ENCODE peak calls at places on chromosomes 13 and 19, in six cellular contexts. One of them, this sample, is unnamed.

GRCh38 chr19:56868446-56868845 is 27.9 kb upstream of the PEG3 start:
- DNase-seq in Calu3: no peak
- DNase-seq in esophagus squamous epithelium: no peak
- DNase-seq in G401: no peak
- DNase-seq in effector memory CD8-positive, alpha-beta T cell: no peak
- DNase-seq in Karpas-422: no peak
- DNase-seq in this sample: no peak

GRCh38 chr19:58581227-58582141 is 8.3 kb upstream of the MZF1 start:
- DNase-seq in Calu3: no peak
- DNase-seq in G401: peak; percentile 82
- DNase-seq in esophagus squamous epithelium: no peak
- DNase-seq in effector memory CD8-positive, alpha-beta T cell: peak; percentile 95
- DNase-seq in Karpas-422: peak; percentile 92
- DNase-seq in this sample: peak; percentile 87

GRCh38 chr13:24894277-24894971 is 130.5 kb downstream of the RNF17 start:
- DNase-seq in Calu3: no peak
- DNase-seq in effector memory CD8-positive, alpha-beta T cell: no peak
- DNase-seq in G401: no peak
- DNase-seq in esophagus squamous epithelium: no peak
- DNase-seq in Karpas-422: no peak
- DNase-seq in this sample: no peak

GRCh38 chr13:34627905-34628682 is 314.0 kb upstream of the NBEA start:
- DNase-seq in G401: no peak
- DNase-seq in Karpas-422: no peak
- DNase-seq in effector memory CD8-positive, alpha-beta T cell: no peak
- DNase-seq in esophagus squamous epithelium: no peak
- DNase-seq in Calu3: no peak
- DNase-seq in this sample: no peak

GRCh38 chr19:14114854-14115253 is 2.7 kb downstream of the PRKACA start:
- DNase-seq in esophagus squamous epithelium: no peak
- DNase-seq in effector memory CD8-positive, alpha-beta T cell: peak; percentile 40
- DNase-seq in Calu3: peak; percentile 71
- DNase-seq in Karpas-422: peak; percentile 83
- DNase-seq in G401: no peak
- DNase-seq in this sample: peak; percentile 67

GRCh38 chr13:71577127-71577526 is 289.9 kb downstream of the DACH1 start:
- DNase-seq in G401: no peak
- DNase-seq in Karpas-422: no peak
- DNase-seq in esophagus squamous epithelium: no peak
- DNase-seq in Calu3: no peak
- DNase-seq in effector memory CD8-positive, alpha-beta T cell: no peak
- DNase-seq in this sample: no peak

GRCh38 chr19:39590265-39590664 is 12.1 kb upstream of the LGALS13 start:
- DNase-seq in esophagus squamous epithelium: no peak
- DNase-seq in G401: no peak
- DNase-seq in effector memory CD8-positive, alpha-beta T cell: no peak
- DNase-seq in Calu3: no peak
- DNase-seq in Karpas-422: peak; percentile 78
- DNase-seq in this sample: no peak

GRCh38 chr19:30090476-30090875 is 148.4 kb downstream of the URI1 start:
- DNase-seq in esophagus squamous epithelium: no peak
- DNase-seq in effector memory CD8-positive, alpha-beta T cell: no peak
- DNase-seq in Karpas-422: no peak
- DNase-seq in Calu3: no peak
- DNase-seq in G401: no peak
- DNase-seq in this sample: no peak

GRCh38 chr19:13689050-13689449 is 75.3 kb upstream of the MRI1 start:
- DNase-seq in effector memory CD8-positive, alpha-beta T cell: peak; percentile 5
- DNase-seq in Karpas-422: peak; percentile 75
- DNase-seq in Calu3: peak; percentile 19
- DNase-seq in esophagus squamous epithelium: no peak
- DNase-seq in G401: peak; percentile 32
- DNase-seq in this sample: no peak

GRCh38 chr13:38543561-38543960 is 143.3 kb upstream of the FREM2 start:
- DNase-seq in Calu3: no peak
- DNase-seq in esophagus squamous epithelium: no peak
- DNase-seq in Karpas-422: no peak
- DNase-seq in G401: no peak
- DNase-seq in effector memory CD8-positive, alpha-beta T cell: no peak
- DNase-seq in this sample: no peak

GRCh38 chr13:75798353-75799245 is 162.5 kb downstream of the LMO7 start:
- DNase-seq in esophagus squamous epithelium: no peak
- DNase-seq in effector memory CD8-positive, alpha-beta T cell: no peak
- DNase-seq in G401: no peak
- DNase-seq in Calu3: no peak
- DNase-seq in Karpas-422: no peak
- DNase-seq in this sample: no peak

GRCh38 chr13:36913463-36913862 is 6.6 kb downstream of the SMAD9 start:
- DNase-seq in Calu3: no peak
- DNase-seq in Karpas-422: no peak
- DNase-seq in G401: no peak
- DNase-seq in esophagus squamous epithelium: no peak
- DNase-seq in effector memory CD8-positive, alpha-beta T cell: no peak
- DNase-seq in this sample: no peak

GRCh38 chr13:114132419-114133121 is at the start of gene RASA3:
- DNase-seq in G401: peak; percentile 77
- DNase-seq in esophagus squamous epithelium: no peak
- DNase-seq in Calu3: peak; percentile 27
- DNase-seq in effector memory CD8-positive, alpha-beta T cell: peak; percentile 40
- DNase-seq in Karpas-422: peak; percentile 87
- DNase-seq in this sample: peak; percentile 83

GRCh38 chr19:6739884-6740588 is 556 bp downstream of the TRIP10 start:
- DNase-seq in esophagus squamous epithelium: no peak
- DNase-seq in Calu3: peak; percentile 44
- DNase-seq in Karpas-422: no peak
- DNase-seq in effector memory CD8-positive, alpha-beta T cell: no peak
- DNase-seq in G401: no peak
- DNase-seq in this sample: peak; percentile 57

GRCh38 chr13:44451109-44451508 is 77.5 kb downstream of the SERP2 start:
- DNase-seq in esophagus squamous epithelium: no peak
- DNase-seq in effector memory CD8-positive, alpha-beta T cell: no peak
- DNase-seq in Calu3: no peak
- DNase-seq in G401: peak; percentile 74
- DNase-seq in Karpas-422: no peak
- DNase-seq in this sample: no peak

GRCh38 chr19:3669134-3669436 is 31.2 kb downstream of the PIP5K1C start:
- DNase-seq in effector memory CD8-positive, alpha-beta T cell: no peak
- DNase-seq in G401: peak; percentile 28
- DNase-seq in esophagus squamous epithelium: no peak
- DNase-seq in Calu3: no peak
- DNase-seq in Karpas-422: no peak
- DNase-seq in this sample: no peak

GRCh38 chr19:19642506-19643157 is 825 bp downstream of the GMIP start:
- DNase-seq in effector memory CD8-positive, alpha-beta T cell: peak; percentile 45
- DNase-seq in Karpas-422: peak; percentile 63
- DNase-seq in Calu3: no peak
- DNase-seq in esophagus squamous epithelium: no peak
- DNase-seq in G401: no peak
- DNase-seq in this sample: no peak

GRCh38 chr13:91148098-91148497 is 199.4 kb upstream of the MIR17HG start:
- DNase-seq in esophagus squamous epithelium: no peak
- DNase-seq in effector memory CD8-positive, alpha-beta T cell: no peak
- DNase-seq in Karpas-422: no peak
- DNase-seq in G401: no peak
- DNase-seq in Calu3: no peak
- DNase-seq in this sample: no peak

GRCh38 chr13:113553541-113554332 is 30.8 kb upstream of the TFDP1 start:
- DNase-seq in Calu3: no peak
- DNase-seq in G401: no peak
- DNase-seq in esophagus squamous epithelium: no peak
- DNase-seq in effector memory CD8-positive, alpha-beta T cell: no peak
- DNase-seq in Karpas-422: no peak
- DNase-seq in this sample: no peak

GRCh38 chr13:50846861-50847475 is 3.5 kb upstream of the DLEU7 start:
- DNase-seq in esophagus squamous epithelium: no peak
- DNase-seq in G401: peak; percentile 75
- DNase-seq in Calu3: no peak
- DNase-seq in Karpas-422: no peak
- DNase-seq in effector memory CD8-positive, alpha-beta T cell: no peak
- DNase-seq in this sample: no peak

GRCh38 chr19:45498411-45499195 is at the start of gene PPM1N:
- DNase-seq in effector memory CD8-positive, alpha-beta T cell: peak; percentile 70
- DNase-seq in Karpas-422: peak; percentile 91
- DNase-seq in Calu3: peak; percentile 27
- DNase-seq in esophagus squamous epithelium: no peak
- DNase-seq in G401: no peak
- DNase-seq in this sample: no peak

GRCh38 chr13:44575035-44575434 is 1.1 kb downstream of the TSC22D1 start:
- DNase-seq in G401: no peak
- DNase-seq in effector memory CD8-positive, alpha-beta T cell: no peak
- DNase-seq in Calu3: no peak
- DNase-seq in Karpas-422: no peak
- DNase-seq in esophagus squamous epithelium: no peak
- DNase-seq in this sample: no peak

GRCh38 chr13:47796816-47797215 is 204.3 kb downstream of the SUCLA2 start:
- DNase-seq in Karpas-422: no peak
- DNase-seq in esophagus squamous epithelium: no peak
- DNase-seq in Calu3: no peak
- DNase-seq in G401: no peak
- DNase-seq in effector memory CD8-positive, alpha-beta T cell: no peak
- DNase-seq in this sample: peak; percentile 22

GRCh38 chr13:66635526-66635925 is 594.6 kb downstream of the PCDH9 start:
- DNase-seq in esophagus squamous epithelium: no peak
- DNase-seq in Calu3: no peak
- DNase-seq in Karpas-422: no peak
- DNase-seq in G401: no peak
- DNase-seq in effector memory CD8-positive, alpha-beta T cell: no peak
- DNase-seq in this sample: no peak

This sample was measured in left ventricle myocardium inferior.